ENCODE peak calls at places on chromosomes 4 and X, in ten cellular contexts. One of them, this sample, is unnamed.

GRCh38 chr4:140754918-140755810 is 1.0 kb downstream of the TBC1D9 start:
- DNase-seq in fibroblast of lung: no peak
- DNase-seq in B cell: no peak
- DNase-seq in transverse colon: no peak
- DNase-seq in astrocyte of the spinal cord: no peak
- DNase-seq in heart left ventricle: no peak
- DNase-seq in spleen: no peak
- DNase-seq in ovary: no peak
- DNase-seq in sigmoid colon: no peak
- DNase-seq in CD8-positive, alpha-beta T cell: no peak
- DNase-seq in this sample: no peak

GRCh38 chr4:67988986-67989385 is 25.7 kb upstream of the TMPRSS11A start:
- DNase-seq in B cell: no peak
- DNase-seq in CD8-positive, alpha-beta T cell: no peak
- DNase-seq in transverse colon: no peak
- DNase-seq in sigmoid colon: no peak
- DNase-seq in ovary: no peak
- DNase-seq in spleen: no peak
- DNase-seq in heart left ventricle: no peak
- DNase-seq in astrocyte of the spinal cord: peak; percentile 53
- DNase-seq in fibroblast of lung: no peak
- DNase-seq in this sample: no peak

GRCh38 chr4:177008071-177008835 is 215.5 kb upstream of the VEGFC start:
- DNase-seq in CD8-positive, alpha-beta T cell: no peak
- DNase-seq in fibroblast of lung: peak; percentile 25
- DNase-seq in transverse colon: no peak
- DNase-seq in ovary: no peak
- DNase-seq in heart left ventricle: no peak
- DNase-seq in astrocyte of the spinal cord: peak; percentile 72
- DNase-seq in B cell: no peak
- DNase-seq in spleen: no peak
- DNase-seq in sigmoid colon: no peak
- DNase-seq in this sample: no peak

GRCh38 chr4:52250124-52250523 is 199.0 kb downstream of the SPATA18 start:
- DNase-seq in sigmoid colon: peak; percentile 81
- DNase-seq in heart left ventricle: no peak
- DNase-seq in ovary: peak; percentile 48
- DNase-seq in fibroblast of lung: no peak
- DNase-seq in astrocyte of the spinal cord: peak; percentile 3
- DNase-seq in B cell: no peak
- DNase-seq in CD8-positive, alpha-beta T cell: no peak
- DNase-seq in transverse colon: no peak
- DNase-seq in spleen: no peak
- DNase-seq in this sample: no peak

GRCh38 chr4:185738038-185738552 is 73.9 kb downstream of the SORBS2 start:
- DNase-seq in transverse colon: no peak
- DNase-seq in astrocyte of the spinal cord: peak; percentile 60
- DNase-seq in fibroblast of lung: peak; percentile 92
- DNase-seq in spleen: no peak
- DNase-seq in B cell: no peak
- DNase-seq in sigmoid colon: peak; percentile 76
- DNase-seq in ovary: no peak
- DNase-seq in heart left ventricle: no peak
- DNase-seq in CD8-positive, alpha-beta T cell: no peak
- DNase-seq in this sample: no peak

GRCh38 chr4:101339332-101339731 is 8.0 kb downstream of the PPP3CA start:
- DNase-seq in heart left ventricle: no peak
- DNase-seq in B cell: no peak
- DNase-seq in CD8-positive, alpha-beta T cell: no peak
- DNase-seq in sigmoid colon: no peak
- DNase-seq in ovary: no peak
- DNase-seq in fibroblast of lung: no peak
- DNase-seq in spleen: no peak
- DNase-seq in transverse colon: no peak
- DNase-seq in astrocyte of the spinal cord: no peak
- DNase-seq in this sample: no peak

GRCh38 chrX:122055979-122056715 is 1008.7 kb downstream of the GLUD2 start:
- DNase-seq in fibroblast of lung: no peak
- DNase-seq in astrocyte of the spinal cord: no peak
- DNase-seq in CD8-positive, alpha-beta T cell: no peak
- DNase-seq in ovary: no peak
- DNase-seq in heart left ventricle: no peak
- DNase-seq in transverse colon: no peak
- DNase-seq in B cell: no peak
- DNase-seq in spleen: no peak
- DNase-seq in sigmoid colon: no peak
- DNase-seq in this sample: no peak

GRCh38 chr4:39114436-39114835 is 52.4 kb downstream of the KLHL5 start:
- DNase-seq in spleen: no peak
- DNase-seq in heart left ventricle: no peak
- DNase-seq in ovary: no peak
- DNase-seq in astrocyte of the spinal cord: no peak
- DNase-seq in sigmoid colon: no peak
- DNase-seq in B cell: no peak
- DNase-seq in fibroblast of lung: peak; percentile 40
- DNase-seq in CD8-positive, alpha-beta T cell: no peak
- DNase-seq in transverse colon: no peak
- DNase-seq in this sample: no peak

GRCh38 chr4:173494013-173494970 is 35.7 kb downstream of the HAND2 start:
- DNase-seq in ovary: no peak
- DNase-seq in sigmoid colon: peak; percentile 87
- DNase-seq in heart left ventricle: no peak
- DNase-seq in B cell: peak; percentile 57
- DNase-seq in transverse colon: peak; percentile 71
- DNase-seq in spleen: peak; percentile 81
- DNase-seq in astrocyte of the spinal cord: peak; percentile 71
- DNase-seq in fibroblast of lung: peak; percentile 78
- DNase-seq in CD8-positive, alpha-beta T cell: no peak
- DNase-seq in this sample: no peak

GRCh38 chrX:21993265-21993664 is 38.9 kb upstream of the PHEX start:
- DNase-seq in sigmoid colon: peak; percentile 72
- DNase-seq in heart left ventricle: no peak
- DNase-seq in fibroblast of lung: peak; percentile 24
- DNase-seq in astrocyte of the spinal cord: no peak
- DNase-seq in CD8-positive, alpha-beta T cell: no peak
- DNase-seq in spleen: peak; percentile 88
- DNase-seq in transverse colon: peak; percentile 12
- DNase-seq in B cell: peak; percentile 21
- DNase-seq in ovary: no peak
- DNase-seq in this sample: no peak

GRCh38 chrX:148135738-148136137 is 154.6 kb downstream of the FMR1NB start:
- DNase-seq in ovary: no peak
- DNase-seq in heart left ventricle: no peak
- DNase-seq in B cell: no peak
- DNase-seq in sigmoid colon: no peak
- DNase-seq in astrocyte of the spinal cord: peak; percentile 1
- DNase-seq in CD8-positive, alpha-beta T cell: no peak
- DNase-seq in spleen: no peak
- DNase-seq in fibroblast of lung: peak; percentile 5
- DNase-seq in transverse colon: no peak
- DNase-seq in this sample: no peak

GRCh38 chr4:38612996-38613395 is 51.0 kb upstream of the KLF3 start:
- DNase-seq in transverse colon: no peak
- DNase-seq in spleen: no peak
- DNase-seq in fibroblast of lung: peak; percentile 36
- DNase-seq in B cell: no peak
- DNase-seq in astrocyte of the spinal cord: peak; percentile 35
- DNase-seq in ovary: no peak
- DNase-seq in sigmoid colon: no peak
- DNase-seq in heart left ventricle: no peak
- DNase-seq in CD8-positive, alpha-beta T cell: no peak
- DNase-seq in this sample: no peak

GRCh38 chrX:20487227-20487626 is 220.5 kb upstream of the RPS6KA3 start:
- DNase-seq in heart left ventricle: no peak
- DNase-seq in ovary: no peak
- DNase-seq in transverse colon: no peak
- DNase-seq in sigmoid colon: no peak
- DNase-seq in astrocyte of the spinal cord: peak; percentile 7
- DNase-seq in fibroblast of lung: no peak
- DNase-seq in CD8-positive, alpha-beta T cell: no peak
- DNase-seq in spleen: no peak
- DNase-seq in B cell: no peak
- DNase-seq in this sample: no peak

GRCh38 chrX:153816821-153817220 is 13.5 kb downstream of the PDZD4 start:
- DNase-seq in spleen: peak; percentile 75
- DNase-seq in sigmoid colon: no peak
- DNase-seq in fibroblast of lung: no peak
- DNase-seq in CD8-positive, alpha-beta T cell: no peak
- DNase-seq in B cell: peak; percentile 55
- DNase-seq in astrocyte of the spinal cord: no peak
- DNase-seq in heart left ventricle: no peak
- DNase-seq in transverse colon: no peak
- DNase-seq in ovary: no peak
- DNase-seq in this sample: no peak

GRCh38 chr4:102503301-102503746 is 2.2 kb downstream of the NFKB1 start:
- DNase-seq in heart left ventricle: no peak
- DNase-seq in ovary: no peak
- DNase-seq in spleen: no peak
- DNase-seq in sigmoid colon: no peak
- DNase-seq in CD8-positive, alpha-beta T cell: no peak
- DNase-seq in fibroblast of lung: no peak
- DNase-seq in transverse colon: no peak
- DNase-seq in astrocyte of the spinal cord: no peak
- DNase-seq in B cell: no peak
- DNase-seq in this sample: no peak

GRCh38 chr4:80237992-80238391 is 28.5 kb upstream of the FGF5 start:
- DNase-seq in ovary: no peak
- DNase-seq in transverse colon: no peak
- DNase-seq in B cell: no peak
- DNase-seq in heart left ventricle: no peak
- DNase-seq in fibroblast of lung: peak; percentile 85
- DNase-seq in spleen: no peak
- DNase-seq in CD8-positive, alpha-beta T cell: no peak
- DNase-seq in astrocyte of the spinal cord: peak; percentile 90
- DNase-seq in sigmoid colon: no peak
- DNase-seq in this sample: no peak

GRCh38 chr4:70183168-70183939 is 12.2 kb upstream of the ODAM start:
- DNase-seq in fibroblast of lung: peak; percentile 79
- DNase-seq in sigmoid colon: no peak
- DNase-seq in spleen: no peak
- DNase-seq in heart left ventricle: no peak
- DNase-seq in transverse colon: peak; percentile 7
- DNase-seq in CD8-positive, alpha-beta T cell: no peak
- DNase-seq in B cell: no peak
- DNase-seq in astrocyte of the spinal cord: peak; percentile 32
- DNase-seq in ovary: no peak
- DNase-seq in this sample: no peak
- TF ChIP-seq CTCF in fibroblast of lung: peak; percentile 44
- TF ChIP-seq CTCF in sigmoid colon: no peak
- TF ChIP-seq CTCF in spleen: no peak
- TF ChIP-seq CTCF in heart left ventricle: peak; percentile 48
- TF ChIP-seq CTCF in transverse colon: peak; percentile 57
- TF ChIP-seq CTCF in CD8-positive, alpha-beta T cell: no peak
- TF ChIP-seq CTCF in B cell: peak; percentile 45
- TF ChIP-seq CTCF in astrocyte of the spinal cord: peak; percentile 71
- TF ChIP-seq CTCF in ovary: no peak
- TF ChIP-seq CTCF in this sample: peak; percentile 83

DNA sequence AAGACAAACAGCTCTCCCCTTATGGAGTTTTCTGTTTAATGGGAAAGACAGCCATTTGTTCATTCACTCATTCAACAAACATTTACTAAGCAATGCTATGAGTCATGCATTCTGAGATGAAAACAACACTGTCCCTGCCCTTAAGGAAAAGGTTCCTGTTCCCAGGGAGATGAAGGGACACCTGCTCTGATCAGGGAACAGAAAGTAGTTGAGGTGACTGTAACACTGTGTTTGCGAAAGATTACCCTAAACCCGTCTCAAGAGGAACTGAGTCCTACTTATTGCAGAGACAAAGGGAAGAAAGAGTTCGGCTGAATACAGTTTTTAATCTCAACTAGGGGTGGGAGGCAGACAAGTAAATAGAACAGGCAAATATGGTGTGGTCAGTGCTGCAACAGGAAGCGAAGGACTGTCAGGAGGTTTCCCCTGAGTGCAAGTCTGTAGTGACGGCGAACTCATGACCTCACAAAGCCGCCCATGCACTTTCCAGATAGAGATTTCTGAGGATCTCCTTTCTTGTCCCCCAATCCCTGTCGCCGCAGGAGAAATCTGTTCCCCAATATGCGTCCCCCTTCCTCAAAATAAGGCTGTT is 712 bp downstream of the STX18 start:
- DNase-seq in sigmoid colon: no peak
- DNase-seq in CD8-positive, alpha-beta T cell: no peak
- DNase-seq in spleen: no peak
- DNase-seq in B cell: peak; percentile 15
- DNase-seq in ovary: no peak
- DNase-seq in fibroblast of lung: peak; percentile 58
- DNase-seq in heart left ventricle: no peak
- DNase-seq in transverse colon: peak; percentile 46
- DNase-seq in astrocyte of the spinal cord: peak; percentile 27
- DNase-seq in this sample: no peak
- TF ChIP-seq CTCF in sigmoid colon: no peak
- TF ChIP-seq CTCF in CD8-positive, alpha-beta T cell: no peak
- TF ChIP-seq CTCF in spleen: no peak
- TF ChIP-seq CTCF in B cell: no peak
- TF ChIP-seq CTCF in ovary: no peak
- TF ChIP-seq CTCF in fibroblast of lung: no peak
- TF ChIP-seq CTCF in heart left ventricle: no peak
- TF ChIP-seq CTCF in transverse colon: no peak
- TF ChIP-seq CTCF in astrocyte of the spinal cord: no peak
- TF ChIP-seq CTCF in this sample: no peak

DNA sequence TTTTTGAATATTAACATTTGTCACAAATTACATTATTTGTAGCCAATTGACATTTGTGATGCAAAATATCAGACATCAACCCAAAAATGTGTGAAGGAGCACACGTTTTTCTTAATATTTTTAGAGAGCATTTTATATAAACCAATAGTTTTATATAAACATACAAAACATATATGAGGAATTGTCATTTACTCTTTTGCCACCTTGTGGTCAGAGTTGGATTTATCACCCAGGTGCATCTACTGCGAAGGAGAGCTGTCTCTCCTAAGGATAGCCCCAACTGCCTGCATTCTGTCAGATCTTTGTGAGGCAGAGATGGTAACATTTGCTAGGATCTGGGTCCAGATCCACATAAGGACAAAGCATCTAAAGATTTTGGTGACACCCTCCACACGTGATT is 2.5 kb upstream of the USP27X start:
- DNase-seq in sigmoid colon: no peak
- DNase-seq in spleen: no peak
- DNase-seq in transverse colon: no peak
- DNase-seq in CD8-positive, alpha-beta T cell: no peak
- DNase-seq in fibroblast of lung: peak; percentile 22
- DNase-seq in B cell: peak; percentile 41
- DNase-seq in astrocyte of the spinal cord: peak; percentile 8
- DNase-seq in heart left ventricle: no peak
- DNase-seq in ovary: no peak
- DNase-seq in this sample: no peak
- TF ChIP-seq CTCF in sigmoid colon: peak; percentile 19
- TF ChIP-seq CTCF in spleen: peak; percentile 32
- TF ChIP-seq CTCF in transverse colon: peak; percentile 47
- TF ChIP-seq CTCF in CD8-positive, alpha-beta T cell: peak; percentile 58
- TF ChIP-seq CTCF in fibroblast of lung: peak; percentile 20
- TF ChIP-seq CTCF in B cell: peak; percentile 64
- TF ChIP-seq CTCF in astrocyte of the spinal cord: peak; percentile 49
- TF ChIP-seq CTCF in heart left ventricle: peak; percentile 33
- TF ChIP-seq CTCF in ovary: no peak
- TF ChIP-seq CTCF in this sample: peak; percentile 78

DNA sequence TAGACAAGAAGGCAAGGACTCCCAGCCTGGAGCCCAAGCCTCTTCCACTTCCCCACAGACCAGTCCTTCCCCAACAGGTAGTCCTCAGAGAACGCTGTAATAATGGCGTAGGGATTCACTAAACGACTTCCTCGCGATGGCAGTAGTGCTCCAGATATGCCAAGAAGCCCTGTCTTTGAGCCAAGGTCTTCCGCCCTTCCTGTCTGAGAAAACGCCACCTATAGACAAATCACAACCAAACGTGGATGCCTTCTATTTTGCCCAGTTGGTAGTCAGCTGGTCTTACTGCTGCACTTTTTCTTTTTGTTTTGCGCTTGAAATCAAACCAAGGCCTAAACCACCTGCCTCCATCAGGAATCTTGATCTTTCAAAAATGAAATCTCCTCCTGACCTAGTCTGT is 203.3 kb downstream of the OR13H1 start:
- DNase-seq in transverse colon: peak; percentile 86
- DNase-seq in CD8-positive, alpha-beta T cell: no peak
- DNase-seq in fibroblast of lung: no peak
- DNase-seq in sigmoid colon: peak; percentile 89
- DNase-seq in spleen: peak; percentile 80
- DNase-seq in B cell: peak; percentile 18
- DNase-seq in ovary: peak; percentile 82
- DNase-seq in astrocyte of the spinal cord: peak; percentile 89
- DNase-seq in heart left ventricle: no peak
- DNase-seq in this sample: no peak
- TF ChIP-seq CTCF in transverse colon: no peak
- TF ChIP-seq CTCF in CD8-positive, alpha-beta T cell: no peak
- TF ChIP-seq CTCF in fibroblast of lung: no peak
- TF ChIP-seq CTCF in sigmoid colon: peak; percentile 36
- TF ChIP-seq CTCF in spleen: peak; percentile 20
- TF ChIP-seq CTCF in B cell: no peak
- TF ChIP-seq CTCF in ovary: no peak
- TF ChIP-seq CTCF in astrocyte of the spinal cord: peak; percentile 27
- TF ChIP-seq CTCF in heart left ventricle: peak; percentile 29
- TF ChIP-seq CTCF in this sample: no peak

This sample was measured in chondrocyte.